ENCODE peak calls at places on chromosomes 4 and X, in six cellular contexts. C is astrocyte of the cerebellum, G is PC-3, V is AG09309, K is AG20443, Z is lung. T is an unnamed sample.
A peak's percentile ranks its signal among the peaks of the same experiment; 100 is the strongest.

GRCh38 chrX:20420058-20420457 is 153.3 kb upstream of the RPS6KA3 start:
- DNase-seq in C (no peak), G (no peak), V (no peak), K (no peak), Z (no peak), T (no peak)

GRCh38 chr4:42750091-42750490 is 93.2 kb upstream of the ATP8A1 start:
- DNase-seq in C (no peak), G (peak; percentile 31), V (no peak), K (no peak), Z (no peak), T (no peak)

GRCh38 chrX:109840585-109840984 is 107.5 kb upstream of the ACSL4 start:
- DNase-seq in C (peak; percentile 89), G (peak; percentile 81), V (peak; percentile 80), K (peak; percentile 73), Z (peak; percentile 38), T (no peak)

GRCh38 chr4:98919996-98920395 is 8.9 kb downstream of the EIF4E start:
- DNase-seq in C (peak; percentile 13), G (peak; percentile 31), V (no peak), K (no peak), Z (no peak), T (no peak)

GRCh38 chr4:173505924-173506779 is 23.9 kb downstream of the HAND2 start:
- DNase-seq in C (no peak), G (peak; percentile 56), V (no peak), K (peak; percentile 87), Z (no peak), T (no peak)

GRCh38 chr4:48546336-48546735 is 56.3 kb downstream of the ZAR1 start:
- DNase-seq in C (peak; percentile 38), G (peak; percentile 39), V (peak; percentile 24), K (peak; percentile 29), Z (no peak), T (no peak)

GRCh38 chrX:43835557-43835956 is 46.7 kb downstream of the MAOB start:
- DNase-seq in C (no peak), G (no peak), V (no peak), K (no peak), Z (no peak), T (no peak)

GRCh38 chr4:116016201-116016600 is 902.8 kb upstream of the NDST4 start:
- DNase-seq in C (peak; percentile 8), G (peak; percentile 92), V (peak; percentile 10), K (no peak), Z (no peak), T (no peak)

GRCh38 chrX:87664381-87664780 is 146.8 kb downstream of the KLHL4 start:
- DNase-seq in C (peak; percentile 27), G (peak; percentile 57), V (no peak), K (no peak), Z (no peak), T (no peak)

GRCh38 chr4:159235779-159236368 is 133.0 kb downstream of the RAPGEF2 start:
- DNase-seq in C (no peak), G (no peak), V (no peak), K (peak; percentile 9), Z (no peak), T (no peak)

GRCh38 chr4:20916106-20916505 is 215.8 kb downstream of the PACRGL start:
- DNase-seq in C (no peak), G (no peak), V (no peak), K (no peak), Z (no peak), T (no peak)

GRCh38 chr4:102825261-102826071 is 1.9 kb downstream of the UBE2D3 start:
- DNase-seq in C (peak; percentile 43), G (peak; percentile 65), V (no peak), K (peak; percentile 22), Z (peak; percentile 42), T (no peak)

GRCh38 chrX:13345037-13345436 is 25.2 kb upstream of the ATXN3L start:
- DNase-seq in C (no peak), G (no peak), V (no peak), K (no peak), Z (no peak), T (no peak)

GRCh38 chrX:153488231-153488914 is 6.4 kb upstream of the BGN start:
- DNase-seq in C (no peak), G (no peak), V (no peak), K (peak; percentile 60), Z (no peak), T (no peak)

GRCh38 chr4:71209161-71209560 is 129.7 kb upstream of the SLC4A4 start:
- DNase-seq in C (no peak), G (no peak), V (no peak), K (peak; percentile 78), Z (no peak), T (no peak)

GRCh38 chr4:73533515-73534422 is 52.2 kb downstream of the AFM start:
- DNase-seq in C (no peak), G (peak; percentile 23), V (no peak), K (no peak), Z (no peak), T (no peak)

GRCh38 chr4:147987252-147987651 is 255.4 kb downstream of the ARHGAP10 start:
- DNase-seq in C (no peak), G (no peak), V (no peak), K (no peak), Z (no peak), T (no peak)

GRCh38 chr4:47010347-47011188 is 17.2 kb upstream of the GABRA4 start:
- DNase-seq in C (no peak), G (no peak), V (no peak), K (no peak), Z (no peak), T (no peak)

GRCh38 chr4:1855334-1856070 is 454 bp downstream of the LETM1 start:
- DNase-seq in C (no peak), G (peak; percentile 17), V (no peak), K (peak; percentile 34), Z (peak; percentile 45), T (no peak)

GRCh38 chr4:119536572-119537528 is 91.8 kb downstream of the PDE5A start:
- DNase-seq in C (no peak), G (peak; percentile 5), V (peak; percentile 39), K (no peak), Z (no peak), T (no peak)

GRCh38 chr4:7979652-7979968 is 39.9 kb upstream of the AFAP1 start:
- DNase-seq in C (no peak), G (no peak), V (no peak), K (no peak), Z (no peak), T (no peak)

GRCh38 chr4:144591401-144591800 is 54.6 kb upstream of the HHIP start:
- DNase-seq in C (peak; percentile 63), G (peak; percentile 74), V (peak; percentile 79), K (peak; percentile 53), Z (peak; percentile 64), T (no peak)

GRCh38 chr4:94472056-94472826 is 20.5 kb downstream of the PDLIM5 start:
- DNase-seq in C (peak; percentile 62), G (peak; percentile 84), V (peak; percentile 78), K (peak; percentile 57), Z (no peak), T (no peak)

GRCh38 chr4:99404595-99405287 is 30.4 kb downstream of the ADH7 start:
- DNase-seq in C (peak; percentile 88), G (peak; percentile 86), V (no peak), K (peak; percentile 83), Z (no peak), T (no peak)

GRCh38 chr4:10458190-10458589 is 964 bp upstream of the ZNF518B start:
- DNase-seq in C (no peak), G (no peak), V (no peak), K (no peak), Z (no peak), T (no peak)

GRCh38 chr4:188714907-188715306 is 575.7 kb downstream of the TRIML1 start:
- DNase-seq in C (peak; percentile 11), G (no peak), V (peak; percentile 81), K (peak; percentile 38), Z (no peak), T (no peak)

T was measured in iPS DF 6.9.